ENCODE peak calls at places on chromosome 7, in four cellular contexts. One of them, this sample, is unnamed.

GRCh38 chr7:42344168-42344755 is 107.3 kb upstream of the GLI3 start:
- DNase-seq in OCI-LY7: no peak
- DNase-seq in HCT116: no peak
- DNase-seq in neuronal stem cell: no peak
- DNase-seq in this sample: no peak

GRCh38 chr7:24668922-24669635 is 88.2 kb downstream of the GSDME start:
- DNase-seq in OCI-LY7: no peak
- DNase-seq in HCT116: no peak
- DNase-seq in neuronal stem cell: no peak
- DNase-seq in this sample: no peak

GRCh38 chr7:132527467-132528410 is 48.5 kb downstream of the PLXNA4 start:
- DNase-seq in OCI-LY7: no peak
- DNase-seq in HCT116: no peak
- DNase-seq in neuronal stem cell: no peak
- DNase-seq in this sample: no peak

GRCh38 chr7:129914536-129915272 is 38.1 kb downstream of the UBE2H start:
- DNase-seq in OCI-LY7: no peak
- DNase-seq in HCT116: no peak
- DNase-seq in neuronal stem cell: no peak
- DNase-seq in this sample: no peak

GRCh38 chr7:101913876-101914275 is 96.5 kb downstream of the CUX1 start:
- DNase-seq in OCI-LY7: no peak
- DNase-seq in HCT116: no peak
- DNase-seq in neuronal stem cell: no peak
- DNase-seq in this sample: no peak

GRCh38 chr7:66627876-66628360 is 763 bp upstream of the KCTD7 start:
- DNase-seq in OCI-LY7: no peak
- DNase-seq in HCT116: no peak
- DNase-seq in neuronal stem cell: no peak
- DNase-seq in this sample: no peak

GRCh38 chr7:84729284-84729683 is 457.6 kb downstream of the SEMA3D start:
- DNase-seq in OCI-LY7: no peak
- DNase-seq in HCT116: no peak
- DNase-seq in neuronal stem cell: no peak
- DNase-seq in this sample: no peak

GRCh38 chr7:144854839-144855424 is 19.1 kb upstream of the TPK1 start:
- DNase-seq in OCI-LY7: peak; percentile 22
- DNase-seq in HCT116: peak; percentile 42
- DNase-seq in neuronal stem cell: peak; percentile 30
- DNase-seq in this sample: no peak

GRCh38 chr7:47787249-47788069 is 160.8 kb downstream of the PKD1L1 start:
- DNase-seq in OCI-LY7: no peak
- DNase-seq in HCT116: no peak
- DNase-seq in neuronal stem cell: no peak
- DNase-seq in this sample: no peak
- H3K4me3 ChIP-seq in OCI-LY7: no peak overlapping the region
- H3K4me3 ChIP-seq in HCT116: peak overlapping the region; percentile 28
- H3K4me3 ChIP-seq in neuronal stem cell: no peak overlapping the region
- H3K4me3 ChIP-seq in this sample: no peak overlapping the region

DNA sequence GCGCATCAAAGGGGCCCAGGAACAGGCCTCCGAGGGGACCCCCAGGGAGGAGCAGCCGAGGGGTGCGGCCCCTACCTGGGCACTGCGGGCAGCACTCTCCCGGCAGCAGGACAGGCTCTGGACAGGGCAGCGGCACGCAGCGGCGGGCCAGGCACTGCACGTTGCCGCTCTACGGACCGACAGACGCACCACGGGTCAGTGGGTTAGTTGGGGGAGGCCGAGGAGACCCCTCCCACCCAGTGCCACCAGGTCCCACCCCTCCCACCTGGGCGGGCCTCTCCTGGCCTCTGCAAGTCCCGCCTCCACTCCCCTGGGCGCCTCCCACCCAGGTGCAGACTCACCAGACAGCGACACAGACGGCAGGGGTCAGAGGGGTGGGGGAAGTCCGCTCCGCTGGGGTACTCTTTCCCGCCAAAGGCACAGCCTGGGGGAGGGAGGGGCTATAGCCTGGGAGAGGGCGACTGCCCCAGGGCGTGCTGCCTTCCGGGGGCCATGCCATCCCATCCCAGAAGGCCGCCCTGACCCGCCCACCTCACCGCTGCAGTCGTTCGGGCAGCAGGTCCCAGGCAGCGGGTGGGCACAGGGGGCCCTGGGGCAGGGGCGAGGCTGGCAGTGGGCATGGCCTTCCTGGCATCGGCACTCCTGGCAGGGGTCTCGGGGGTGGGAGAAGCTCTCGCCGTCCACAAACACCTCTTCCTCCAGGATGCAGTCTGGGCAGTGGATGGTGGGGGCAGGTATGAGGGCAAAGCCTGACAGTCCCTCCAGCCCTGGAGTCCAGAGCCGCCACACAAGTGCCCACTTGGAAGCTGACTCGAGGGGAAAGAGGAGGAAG is 19.2 kb downstream of the KCP start:
- DNase-seq in OCI-LY7: no peak
- DNase-seq in HCT116: no peak
- DNase-seq in neuronal stem cell: no peak
- DNase-seq in this sample: no peak
- H3K4me3 ChIP-seq in OCI-LY7: no peak overlapping the region
- H3K4me3 ChIP-seq in HCT116: peak overlapping the region; percentile 69
- H3K4me3 ChIP-seq in neuronal stem cell: no peak overlapping the region
- H3K4me3 ChIP-seq in this sample: no peak overlapping the region

GRCh38 chr7:147428075-147428474 is 1162.5 kb upstream of the C7orf33 start:
- DNase-seq in OCI-LY7: no peak
- DNase-seq in HCT116: no peak
- DNase-seq in neuronal stem cell: no peak
- DNase-seq in this sample: no peak
- H3K4me3 ChIP-seq in OCI-LY7: no peak overlapping the region
- H3K4me3 ChIP-seq in HCT116: no peak overlapping the region
- H3K4me3 ChIP-seq in neuronal stem cell: no peak overlapping the region
- H3K4me3 ChIP-seq in this sample: no peak overlapping the region

GRCh38 chr7:12637819-12638592 is 49.4 kb upstream of the ARL4A start:
- DNase-seq in OCI-LY7: no peak
- DNase-seq in HCT116: no peak
- DNase-seq in neuronal stem cell: no peak
- DNase-seq in this sample: no peak
- H3K4me3 ChIP-seq in OCI-LY7: no peak overlapping the region
- H3K4me3 ChIP-seq in HCT116: no peak overlapping the region
- H3K4me3 ChIP-seq in neuronal stem cell: no peak overlapping the region
- H3K4me3 ChIP-seq in this sample: no peak overlapping the region

GRCh38 chr7:157502701-157503111 is 165.9 kb downstream of the DNAJB6 start:
- DNase-seq in OCI-LY7: no peak
- DNase-seq in HCT116: no peak
- DNase-seq in neuronal stem cell: no peak
- DNase-seq in this sample: peak; percentile 70
- H3K4me3 ChIP-seq in OCI-LY7: no peak overlapping the region
- H3K4me3 ChIP-seq in HCT116: no peak overlapping the region
- H3K4me3 ChIP-seq in neuronal stem cell: no peak overlapping the region
- H3K4me3 ChIP-seq in this sample: peak overlapping the region; percentile 30

DNA sequence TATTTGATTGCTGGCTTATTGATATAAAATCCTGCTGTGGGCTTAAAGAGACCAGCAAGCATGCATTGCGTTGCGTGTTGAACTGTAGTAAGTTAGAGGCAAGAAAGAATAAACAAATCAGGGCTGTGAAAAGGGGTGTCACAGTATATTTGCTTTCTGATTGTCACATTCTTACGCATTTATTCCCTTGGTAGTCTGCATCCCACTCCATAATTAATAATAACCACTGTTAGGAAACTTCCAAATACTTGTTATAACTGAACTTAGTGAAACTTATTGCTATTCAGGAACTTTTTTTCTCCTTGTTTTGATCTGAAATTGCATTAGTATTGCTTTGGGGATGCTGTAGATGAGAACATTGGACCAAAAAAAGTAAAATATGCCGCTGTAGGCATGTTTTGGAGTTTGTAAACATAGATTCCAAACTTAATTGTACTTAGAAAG is 1.7 kb downstream of the PPP1R9A start:
- DNase-seq in OCI-LY7: no peak
- DNase-seq in HCT116: no peak
- DNase-seq in neuronal stem cell: peak; percentile 18
- DNase-seq in this sample: no peak
- H3K4me3 ChIP-seq in OCI-LY7: no peak overlapping the region
- H3K4me3 ChIP-seq in HCT116: peak overlapping the region; percentile 65
- H3K4me3 ChIP-seq in neuronal stem cell: peak overlapping the region; percentile 75
- H3K4me3 ChIP-seq in this sample: no peak overlapping the region

This sample was measured in Jurkat, Clone E6-1.